ENCODE peak calls at places on chromosomes 13 and 19, in eight cellular contexts. Q, L, S, E, A, X, Z and M are unnamed samples.

GRCh38 chr13:23622991-23623390 is 52.8 kb downstream of the TNFRSF19 start:
- DNase-seq in A (no peak), L (no peak), X (no peak), S (peak), E (no peak), Q (no peak), Z (no peak), M (no peak)

GRCh38 chr19:1651061-1651547 is 1.3 kb downstream of the TCF3 start:
- DNase-seq in E (peak), X (peak), L (peak), Q (peak), A (no peak), Z (no peak), S (no peak), M (peak)

GRCh38 chr19:17457621-17458020 is 3.1 kb downstream of the NXNL1 start:
- DNase-seq in L (no peak), Z (no peak), X (no peak), E (no peak), Q (no peak), S (no peak), A (no peak), M (no peak)

GRCh38 chr13:35978607-35979316 is 152.4 kb downstream of the DCLK1 start:
- DNase-seq in S (peak), E (peak), L (peak), X (peak), Q (peak), A (no peak), Z (no peak), M (no peak)

GRCh38 chr13:28493740-28494536 is 990 bp downstream of the FLT1 start:
- DNase-seq in E (peak), Z (no peak), Q (no peak), X (no peak), A (no peak), L (peak), S (no peak), M (no peak)

GRCh38 chr13:79557666-79558065 is 76.7 kb downstream of the NDFIP2 start:
- DNase-seq in X (no peak), E (no peak), L (no peak), Z (no peak), S (no peak), A (no peak), Q (no peak), M (no peak)

GRCh38 chr13:103188688-103189326 is 122.6 kb upstream of the SLC10A2 start:
- DNase-seq in S (peak), L (peak), A (no peak), E (peak), X (peak), Q (peak), Z (no peak), M (no peak)

GRCh38 chr13:83223546-83223945 is 658.7 kb downstream of the SLITRK1 start:
- DNase-seq in S (no peak), L (peak), E (no peak), X (no peak), Z (no peak), Q (no peak), A (no peak), M (no peak)

GRCh38 chr13:40665061-40665753 is 1.2 kb downstream of the FOXO1 start:
- DNase-seq in X (no peak), E (peak), Z (peak), Q (no peak), S (peak), A (peak), L (peak), M (peak)

GRCh38 chr13:33633701-33634525 is 184.0 kb upstream of the RFC3 start:
- DNase-seq in X (peak), S (peak), L (peak), E (no peak), A (no peak), Z (no peak), Q (peak), M (no peak)

GRCh38 chr13:46124531-46124966 is 19.7 kb upstream of the CPB2 start:
- DNase-seq in A (peak), Q (no peak), X (no peak), L (no peak), S (no peak), Z (no peak), E (no peak), M (peak)

GRCh38 chr19:33731886-33732285 is 64.8 kb upstream of the KCTD15 start:
- DNase-seq in A (no peak), Z (no peak), E (no peak), X (no peak), S (no peak), L (no peak), Q (no peak), M (no peak)

GRCh38 chr13:67086260-67086659 is 143.9 kb downstream of the PCDH9 start:
- DNase-seq in L (no peak), E (no peak), Z (no peak), A (no peak), S (no peak), X (no peak), Q (peak), M (no peak)

GRCh38 chr13:70098669-70099068 is 9.0 kb upstream of the ATXN8OS start:
- DNase-seq in L (peak), Z (no peak), S (no peak), Q (no peak), X (peak), E (peak), A (no peak), M (no peak)
- TF ChIP-seq CTCF in L (peak), Z (no peak), S (peak), Q (no peak), X (peak), E (no peak), A (no peak), M (no peak)

DNA sequence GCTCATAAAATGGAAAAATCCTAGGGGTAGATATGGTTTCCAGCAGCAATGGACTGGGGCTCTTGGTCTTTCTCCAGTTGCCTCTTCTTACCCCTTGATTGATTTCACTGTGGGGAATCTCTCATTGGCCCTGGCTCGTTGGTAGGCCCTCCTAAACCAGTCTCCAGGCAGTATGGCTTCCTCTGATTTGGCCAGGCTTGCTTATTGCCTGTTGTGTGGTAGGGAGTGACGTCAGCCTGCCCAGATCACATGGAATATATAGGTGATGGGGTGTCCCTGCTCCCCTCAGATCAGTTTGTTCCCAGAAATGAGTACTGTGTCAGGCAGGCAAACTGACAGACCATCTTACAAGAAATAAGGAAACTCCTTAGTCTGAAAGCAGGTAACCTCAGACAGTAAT is 5.7 kb upstream of the SELENOV start:
- DNase-seq in A (no peak), L (no peak), S (no peak), X (no peak), Z (no peak), Q (no peak), E (no peak), M (no peak)
- TF ChIP-seq CTCF in A (no peak), L (no peak), S (no peak), X (no peak), Z (no peak), Q (no peak), E (no peak), M (no peak)

DNA sequence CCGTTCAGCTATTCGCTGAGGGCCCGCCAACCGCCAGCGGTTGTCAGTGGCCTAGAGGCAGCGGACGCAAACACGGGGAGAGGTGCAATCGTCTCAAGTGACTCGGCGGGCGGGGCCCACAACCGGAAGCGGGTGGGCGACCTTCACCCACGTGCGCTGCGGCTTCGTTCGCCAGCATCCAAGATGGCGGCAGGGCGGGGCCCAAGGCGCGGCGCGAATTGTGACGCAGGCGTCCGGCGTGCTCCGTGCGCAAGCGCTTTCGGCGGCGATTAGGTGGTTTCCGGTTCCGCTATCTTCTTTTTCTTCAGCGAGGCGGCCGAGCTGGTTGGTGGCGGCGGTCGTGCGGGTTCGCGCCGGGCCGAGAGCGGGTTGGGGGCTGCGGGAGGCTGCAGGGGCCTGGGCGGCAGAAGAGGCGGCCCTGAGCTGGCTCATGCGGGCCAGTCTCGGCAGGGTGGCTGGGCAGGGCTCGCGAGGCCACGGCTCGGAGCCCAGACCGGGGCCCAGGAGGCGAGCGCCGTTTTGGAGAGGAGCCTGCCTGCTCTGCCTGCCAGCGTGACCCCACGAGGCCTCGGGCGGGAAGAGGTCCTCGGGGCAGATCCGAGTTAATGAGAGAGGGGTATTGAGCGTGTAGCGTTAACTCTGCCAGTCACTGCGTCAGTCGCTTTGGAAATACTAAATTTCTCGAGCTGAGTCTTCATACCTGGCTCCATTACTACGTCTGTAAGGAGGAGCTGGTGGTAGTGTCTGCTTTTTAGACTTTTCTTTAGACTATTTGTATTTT is at the start of gene UBA52:
- DNase-seq in Z (peak), L (peak), E (peak), X (peak), Q (peak), S (peak), A (peak), M (peak)
- TF ChIP-seq CTCF in Z (no peak), L (no peak), E (no peak), X (no peak), Q (no peak), S (no peak), A (no peak), M (no peak)

GRCh38 chr13:47962237-47962636 is 38.8 kb downstream of the SUCLA2 start:
- DNase-seq in S (no peak), Z (no peak), L (no peak), A (no peak), E (no peak), X (no peak), Q (no peak), M (no peak)

GRCh38 chr13:47959468-47960088 is 41.5 kb downstream of the SUCLA2 start:
- DNase-seq in A (no peak), Z (no peak), E (peak), L (no peak), X (no peak), Q (no peak), S (peak), M (no peak)

GRCh38 chr13:47964863-47965262 is 36.2 kb downstream of the SUCLA2 start:
- DNase-seq in S (no peak), X (peak), Z (no peak), Q (no peak), L (no peak), A (no peak), E (no peak), M (no peak)
- TF ChIP-seq CTCF in S (peak), X (peak), Z (no peak), Q (no peak), L (no peak), A (no peak), E (no peak), M (no peak)